ENCODE peak calls at places on chromosome 3, in nine cellular contexts. I is MCF 10A; E is stimulated activated CD8-positive, alpha-beta memory T cell treated with anti-CD3 and anti-CD28 coated beads, Interleukin-7, amount 100 ng/mL, for 48 hours; B is NAMALWA; W is pons; N is C1 segment of cervical spinal cord; F is stimulated activated CD4-positive, alpha-beta T cell treated with anti-CD3 and anti-CD28 coated beads, Interleukin-4, amount 100 ng/mL, for 1 hour; J is frontal cortex; O is psoas muscle. Y is an unnamed sample.

GRCh38 chr3:179244874-179245273 is 6.0 kb downstream of the KCNMB3 start:
- DNase-seq in I (no peak), E (no peak), B (no peak), W (no peak), N (no peak), F (no peak), J (no peak), O (no peak), Y (no peak)

GRCh38 chr3:35635407-35635806 is 3.9 kb upstream of the ARPP21 start:
- DNase-seq in I (no peak), E (no peak), B (no peak), W (no peak), N (no peak), F (no peak), J (no peak), O (no peak), Y (no peak)

GRCh38 chr3:171192176-171192854 is 165.8 kb upstream of the SLC2A2 start:
- DNase-seq in I (peak; percentile 87), E (no peak), B (no peak), W (no peak), N (no peak), F (no peak), J (no peak), O (no peak), Y (peak; percentile 77)

GRCh38 chr3:23696842-23697241 is 108.9 kb upstream of the UBE2E1 start:
- DNase-seq in I (peak; percentile 21), E (no peak), B (no peak), W (no peak), N (no peak), F (no peak), J (no peak), O (no peak), Y (no peak)

GRCh38 chr3:188830955-188831354 is 340.8 kb upstream of the TPRG1 start:
- DNase-seq in I (peak; percentile 45), E (no peak), B (peak; percentile 15), W (no peak), N (no peak), F (no peak), J (no peak), O (no peak), Y (peak; percentile 46)

GRCh38 chr3:150371741-150372254 is 36.3 kb upstream of the TSC22D2 start:
- DNase-seq in I (peak; percentile 96), E (no peak), B (no peak), W (peak; percentile 47), N (no peak), F (no peak), J (no peak), O (no peak), Y (peak; percentile 98)

GRCh38 chr3:193962986-193963683 is 172.8 kb upstream of the HES1 start:
- DNase-seq in I (peak; percentile 44), E (peak; percentile 6), B (no peak), W (peak; percentile 38), N (no peak), F (no peak), J (no peak), O (no peak), Y (peak; percentile 31)

GRCh38 chr3:8077126-8077525 is 424.5 kb upstream of the LMCD1 start:
- DNase-seq in I (no peak), E (no peak), B (no peak), W (no peak), N (no peak), F (no peak), J (no peak), O (no peak), Y (no peak)

Y was measured in GM23248.